ENCODE peak calls at places on chromosomes 16 and 17, in four cellular contexts. M, I, P and B are unnamed samples.

GRCh38 chr16:10827691-10828341 is 9.2 kb upstream of the TVP23A start:
- DNase-seq in P (no peak), M (peak; percentile 86), I (no peak), B (no peak)

GRCh38 chr17:41848788-41849187 is 11.2 kb downstream of the KLHL10 start:
- DNase-seq in I (no peak), P (no peak), M (peak; percentile 66), B (no peak)

GRCh38 chr17:13735861-13736260 is 134.1 kb upstream of the HS3ST3A1 start:
- DNase-seq in I (no peak), P (no peak), M (no peak), B (no peak)

GRCh38 chr17:63544467-63545301 is 5.6 kb upstream of the DCAF7 start:
- DNase-seq in P (no peak), M (no peak), I (no peak), B (no peak)

GRCh38 chr17:77343031-77343866 is 202.5 kb downstream of the SEC14L1 start:
- DNase-seq in P (no peak), M (no peak), I (no peak), B (no peak)

GRCh38 chr17:50337956-50338355 is 8.0 kb upstream of the XYLT2 start:
- DNase-seq in M (peak; percentile 15), P (no peak), I (no peak), B (no peak)

GRCh38 chr16:5422643-5423496 is 325.3 kb upstream of the EEF2KMT start:
- DNase-seq in I (no peak), P (no peak), M (no peak), B (no peak)

GRCh38 chr16:11258553-11259287 is 2.7 kb upstream of the SOCS1 start:
- DNase-seq in M (no peak), I (peak; percentile 65), P (no peak), B (no peak)

GRCh38 chr17:3528604-3529511 is 28.8 kb downstream of the TRPV3 start:
- DNase-seq in I (no peak), P (no peak), M (no peak), B (no peak)

GRCh38 chr17:35895602-35896001 is 15.4 kb upstream of the CCL5 start:
- DNase-seq in P (no peak), I (no peak), M (peak; percentile 29), B (no peak)

GRCh38 chr16:35188288-35189155 is 1729.1 kb downstream of the TP53TG3F start:
- DNase-seq in P (peak; percentile 13), M (no peak), I (peak; percentile 12), B (no peak)

GRCh38 chr16:88566158-88566557 is 4.0 kb upstream of the ZC3H18 start:
- DNase-seq in P (no peak), M (peak; percentile 75), I (no peak), B (no peak)

GRCh38 chr16:11675561-11676511 is 7.6 kb downstream of the SNN start:
- DNase-seq in P (no peak), M (peak; percentile 15), I (peak; percentile 88), B (peak; percentile 64)

GRCh38 chr16:86616906-86617305 is 38.6 kb downstream of the FOXL1 start:
- DNase-seq in P (no peak), M (no peak), I (no peak), B (no peak)

GRCh38 chr17:49645654-49646053 is 32.2 kb downstream of the SPOP start:
- DNase-seq in I (no peak), M (no peak), P (no peak), B (no peak)

GRCh38 chr17:34009946-34010345 is 245.1 kb upstream of the CCL2 start:
- DNase-seq in P (no peak), M (no peak), I (no peak), B (no peak)

GRCh38 chr17:29294580-29294900 is 592 bp upstream of the NUFIP2 start:
- DNase-seq in P (no peak), I (no peak), M (no peak), B (no peak)

GRCh38 chr17:30263552-30264333 is 28.0 kb downstream of the BLMH start:
- DNase-seq in P (no peak), I (no peak), M (peak; percentile 57), B (peak; percentile 9)

GRCh38 chr17:624341-624860 is 90.2 kb downstream of the VPS53 start:
- DNase-seq in I (no peak), P (no peak), M (no peak), B (no peak)

GRCh38 chr17:41777579-41778188 is 8.8 kb downstream of the JUP start:
- DNase-seq in P (no peak), M (peak; percentile 96), I (peak; percentile 77), B (peak; percentile 98)

GRCh38 chr17:76353004-76353598 is 615 bp downstream of the PRPSAP1 start:
- DNase-seq in I (no peak), P (peak; percentile 80), M (no peak), B (peak; percentile 76)

GRCh38 chr16:383326-384020 is 1.7 kb upstream of the PGAP6 start:
- DNase-seq in M (no peak), I (no peak), P (no peak), B (no peak)

GRCh38 chr16:72921620-72922019 is 126.3 kb downstream of the ZFHX3 start:
- DNase-seq in M (peak; percentile 32), P (no peak), I (no peak), B (no peak)

GRCh38 chr16:85752511-85753420 is 1.9 kb upstream of the C16orf74 start:
- DNase-seq in I (peak; percentile 49), M (peak; percentile 62), P (peak; percentile 64), B (no peak)

GRCh38 chr16:87780385-87780989 is 14.7 kb upstream of the KLHDC4 start:
- DNase-seq in M (peak; percentile 38), P (peak; percentile 33), I (no peak), B (no peak)

GRCh38 chr17:13337864-13338371 is 263.8 kb downstream of the HS3ST3A1 start:
- DNase-seq in M (peak; percentile 78), P (peak; percentile 11), I (peak; percentile 42), B (peak; percentile 36)

GRCh38 chr16:3013998-3014690 is 1.4 kb downstream of the CLDN9 start:
- DNase-seq in P (no peak), M (no peak), I (no peak), B (no peak)
- TF ChIP-seq MAZ in P (no peak), M (no peak), I (no peak), B (no peak)

DNA sequence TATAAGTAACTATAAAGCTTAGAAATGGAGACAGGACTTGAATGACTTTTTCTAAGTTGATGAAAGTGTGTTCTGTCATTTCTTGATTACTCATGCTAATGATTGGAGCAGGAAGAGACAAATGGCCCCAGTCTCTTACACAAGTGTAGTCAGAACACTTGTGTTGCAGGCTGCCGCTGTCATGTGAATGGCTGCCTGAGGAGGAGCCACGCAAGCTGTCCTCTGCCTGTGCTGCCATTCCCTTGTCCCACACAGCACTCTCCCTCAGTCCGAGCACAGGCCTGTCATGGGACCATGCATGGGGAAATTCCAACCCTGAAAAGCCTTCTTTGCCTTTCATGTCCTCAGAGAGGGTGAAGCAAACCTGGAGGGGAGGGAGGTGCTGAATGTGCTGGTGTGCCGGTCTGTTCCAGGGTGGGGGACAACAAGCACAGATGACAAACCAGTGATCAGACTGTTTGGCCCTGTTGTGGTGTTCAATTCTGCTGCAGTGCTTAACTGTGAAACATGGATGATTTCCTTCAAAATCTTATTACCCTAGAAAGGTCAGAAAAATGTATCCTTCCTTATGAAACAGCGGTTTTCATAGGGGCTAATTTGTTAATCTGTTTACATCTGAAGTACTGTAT is 109.4 kb downstream of the MRTFB start:
- DNase-seq in P (no peak), M (no peak), I (no peak), B (peak; percentile 19)
- TF ChIP-seq MAZ in P (no peak), M (no peak), I (no peak), B (no peak)

GRCh38 chr17:60526726-60527125 is 684 bp upstream of the APPBP2 start:
- DNase-seq in P (no peak), M (peak; percentile 48), I (no peak), B (no peak)

GRCh38 chr17:60525624-60526514 is at the start of gene APPBP2:
- DNase-seq in I (peak; percentile 83), M (peak; percentile 85), P (peak; percentile 90), B (peak; percentile 87)

GRCh38 chr17:60523822-60524221 is 2.2 kb downstream of the APPBP2 start:
- DNase-seq in I (no peak), P (no peak), M (no peak), B (no peak)

GRCh38 chr17:60524463-60525346 is 1.3 kb downstream of the APPBP2 start:
- DNase-seq in P (no peak), M (peak; percentile 37), I (no peak), B (no peak)

GRCh38 chr17:60525347-60525623 is 757 bp downstream of the APPBP2 start:
- DNase-seq in M (peak; percentile 4), P (no peak), I (no peak), B (no peak)
- TF ChIP-seq MAZ in M (no peak), P (no peak), I (no peak), B (no peak)

GRCh38 chr16:17026600-17027242 is 444.0 kb downstream of the XYLT1 start:
- DNase-seq in I (no peak), M (no peak), P (no peak), B (no peak)
- TF ChIP-seq MAZ in I (no peak), M (no peak), P (no peak), B (no peak)

DNA sequence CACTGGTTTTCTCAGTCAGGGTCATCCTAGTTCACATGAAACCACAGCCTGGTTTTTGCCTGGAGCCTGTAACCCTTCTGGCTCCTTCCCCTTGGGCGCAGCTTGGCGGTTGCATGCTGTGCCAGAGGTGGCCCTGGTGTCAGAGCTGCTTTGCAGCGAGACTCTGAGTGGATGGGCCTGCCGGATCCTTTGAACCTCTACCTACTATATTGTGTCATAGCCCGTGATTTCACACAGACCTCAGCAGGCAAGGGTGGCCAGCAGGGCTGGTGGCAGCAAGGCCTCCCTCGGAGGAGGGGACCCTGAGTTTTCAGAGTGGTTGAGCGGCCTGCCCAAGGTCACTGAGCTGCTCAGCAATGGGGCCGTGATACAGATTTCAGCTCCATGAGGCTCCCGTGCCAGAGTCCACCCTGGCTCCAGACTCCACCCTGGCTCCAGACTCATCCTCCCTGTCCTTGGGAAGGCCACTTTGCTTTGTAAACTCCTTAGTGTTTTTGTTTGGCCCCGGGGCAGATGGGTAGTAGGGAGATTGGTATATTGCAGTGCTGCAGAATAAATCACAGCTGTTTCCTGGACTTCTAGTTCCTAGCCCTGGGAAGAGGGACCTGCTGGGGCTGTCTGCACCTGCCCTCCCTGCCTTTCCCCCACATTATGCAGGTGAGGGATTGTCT is 9.7 kb downstream of the MPRIP start:
- DNase-seq in P (no peak), M (peak; percentile 15), I (peak; percentile 63), B (no peak)
- TF ChIP-seq MAZ in P (no peak), M (no peak), I (no peak), B (no peak)

GRCh38 chr17:31387438-31387837 is 4.0 kb upstream of the RAB11FIP4 start:
- DNase-seq in I (no peak), M (no peak), P (no peak), B (no peak)

GRCh38 chr17:31388770-31389672 is 2.5 kb upstream of the RAB11FIP4 start:
- DNase-seq in M (no peak), P (peak; percentile 69), I (no peak), B (no peak)

GRCh38 chr17:31388351-31388750 is 3.1 kb upstream of the RAB11FIP4 start:
- DNase-seq in M (no peak), I (no peak), P (no peak), B (no peak)

GRCh38 chr17:31385428-31386285 is 5.8 kb upstream of the RAB11FIP4 start:
- DNase-seq in M (peak; percentile 29), I (no peak), P (no peak), B (no peak)

GRCh38 chr17:31386542-31387075 is 4.9 kb upstream of the RAB11FIP4 start:
- DNase-seq in P (no peak), M (no peak), I (no peak), B (no peak)
- TF ChIP-seq MAZ in P (no peak), M (no peak), I (no peak), B (no peak)